ENCODE peak calls at places on chromosomes 7 and 10, in four cellular contexts. One of them, this sample, is unnamed.

GRCh38 chr10:69860290-69860689 is 58.6 kb downstream of the COL13A1 start:
- DNase-seq in H1: no peak
- DNase-seq in HepG2: no peak
- DNase-seq in K562: no peak
- DNase-seq in this sample: no peak

GRCh38 chr10:5534880-5535856 is 10.4 kb downstream of the CALML3 start:
- DNase-seq in H1: no peak
- DNase-seq in HepG2: peak; percentile 73
- DNase-seq in K562: no peak
- DNase-seq in this sample: no peak

GRCh38 chr10:128780379-128780778 is 654.2 kb upstream of the MKI67 start:
- DNase-seq in H1: no peak
- DNase-seq in HepG2: no peak
- DNase-seq in K562: no peak
- DNase-seq in this sample: no peak

GRCh38 chr7:150937848-150938561 is 40.1 kb downstream of the KCNH2 start:
- DNase-seq in H1: no peak
- DNase-seq in HepG2: no peak
- DNase-seq in K562: no peak
- DNase-seq in this sample: no peak

GRCh38 chr10:80172896-80173295 is 32.4 kb downstream of the ANXA11 start:
- DNase-seq in H1: no peak
- DNase-seq in HepG2: no peak
- DNase-seq in K562: no peak
- DNase-seq in this sample: no peak

GRCh38 chr10:30580241-30580640 is 49.3 kb downstream of the LYZL2 start:
- DNase-seq in H1: no peak
- DNase-seq in HepG2: no peak
- DNase-seq in K562: no peak
- DNase-seq in this sample: no peak

GRCh38 chr7:518630-519428 is 817 bp downstream of the PDGFA start:
- DNase-seq in H1: peak; percentile 74
- DNase-seq in HepG2: no peak
- DNase-seq in K562: peak; percentile 78
- DNase-seq in this sample: peak; percentile 60

GRCh38 chr7:494906-495305 is 24.7 kb downstream of the PDGFA start:
- DNase-seq in H1: peak; percentile 39
- DNase-seq in HepG2: no peak
- DNase-seq in K562: no peak
- DNase-seq in this sample: no peak

GRCh38 chr10:59585046-59585700 is 124.5 kb downstream of the SLC16A9 start:
- DNase-seq in H1: no peak
- DNase-seq in HepG2: no peak
- DNase-seq in K562: no peak
- DNase-seq in this sample: no peak

GRCh38 chr7:79652619-79653018 is 199.2 kb upstream of the MAGI2 start:
- DNase-seq in H1: no peak
- DNase-seq in HepG2: no peak
- DNase-seq in K562: no peak
- DNase-seq in this sample: no peak

GRCh38 chr10:128695326-128695725 is 569.1 kb upstream of the MKI67 start:
- DNase-seq in H1: no peak
- DNase-seq in HepG2: no peak
- DNase-seq in K562: no peak
- DNase-seq in this sample: no peak

GRCh38 chr10:5043716-5044115 is 40.1 kb upstream of the AKR1C2 start:
- DNase-seq in H1: no peak
- DNase-seq in HepG2: no peak
- DNase-seq in K562: no peak
- DNase-seq in this sample: no peak

GRCh38 chr10:34710391-34710751 is 104.7 kb downstream of the PARD3 start:
- DNase-seq in H1: no peak
- DNase-seq in HepG2: no peak
- DNase-seq in K562: peak; percentile 17
- DNase-seq in this sample: peak; percentile 58

GRCh38 chr10:60646966-60647796 is 131.1 kb upstream of the CDK1 start:
- DNase-seq in H1: no peak
- DNase-seq in HepG2: peak; percentile 46
- DNase-seq in K562: peak; percentile 32
- DNase-seq in this sample: peak; percentile 64

GRCh38 chr10:10910634-10911033 is 107.0 kb upstream of the CELF2 start:
- DNase-seq in H1: no peak
- DNase-seq in HepG2: no peak
- DNase-seq in K562: no peak
- DNase-seq in this sample: no peak

GRCh38 chr7:139730746-139731612 is 46.8 kb downstream of the HIPK2 start:
- DNase-seq in H1: no peak
- DNase-seq in HepG2: no peak
- DNase-seq in K562: no peak
- DNase-seq in this sample: no peak

GRCh38 chr7:149669121-149669818 is 104.1 kb downstream of the ZNF467 start:
- DNase-seq in H1: no peak
- DNase-seq in HepG2: peak; percentile 7
- DNase-seq in K562: no peak
- DNase-seq in this sample: peak; percentile 61

GRCh38 chr7:152902054-152902453 is 142.5 kb downstream of the ACTR3B start:
- DNase-seq in H1: no peak
- DNase-seq in HepG2: no peak
- DNase-seq in K562: no peak
- DNase-seq in this sample: no peak

GRCh38 chr7:5690931-5691461 is 90.5 kb downstream of the RNF216 start:
- DNase-seq in H1: no peak
- DNase-seq in HepG2: no peak
- DNase-seq in K562: no peak
- DNase-seq in this sample: no peak

GRCh38 chr10:86967481-86967941 is 771 bp upstream of the ADIRF start:
- DNase-seq in H1: no peak
- DNase-seq in HepG2: no peak
- DNase-seq in K562: no peak
- DNase-seq in this sample: no peak

GRCh38 chr7:2668401-2668800 is 19.6 kb upstream of the AMZ1 start:
- DNase-seq in H1: no peak
- DNase-seq in HepG2: no peak
- DNase-seq in K562: no peak
- DNase-seq in this sample: peak; percentile 51

GRCh38 chr10:17644485-17644964 is 574 bp downstream of the STAM start:
- DNase-seq in H1: no peak
- DNase-seq in HepG2: no peak
- DNase-seq in K562: peak; percentile 46
- DNase-seq in this sample: no peak

GRCh38 chr10:46550076-46550790 is 6.2 kb downstream of the GPRIN2 start:
- DNase-seq in H1: peak; percentile 47
- DNase-seq in HepG2: no peak
- DNase-seq in K562: no peak
- DNase-seq in this sample: no peak

GRCh38 chr10:32318476-32318896 is 28.5 kb downstream of the EPC1 start:
- DNase-seq in H1: no peak
- DNase-seq in HepG2: no peak
- DNase-seq in K562: no peak
- DNase-seq in this sample: no peak

GRCh38 chr10:125284875-125285597 is 124.7 kb upstream of the CTBP2 start:
- DNase-seq in H1: no peak
- DNase-seq in HepG2: no peak
- DNase-seq in K562: peak; percentile 43
- DNase-seq in this sample: peak; percentile 12

GRCh38 chr10:74543276-74543675 is 283.1 kb upstream of the KAT6B start:
- DNase-seq in H1: no peak
- DNase-seq in HepG2: no peak
- DNase-seq in K562: no peak
- DNase-seq in this sample: no peak

GRCh38 chr7:91551377-91552175 is 287.3 kb downstream of the FZD1 start:
- DNase-seq in H1: no peak
- DNase-seq in HepG2: no peak
- DNase-seq in K562: no peak
- DNase-seq in this sample: no peak

GRCh38 chr10:43944742-43945730 is 296.4 kb upstream of the ZNF32 start:
- DNase-seq in H1: peak; percentile 27
- DNase-seq in HepG2: no peak
- DNase-seq in K562: no peak
- DNase-seq in this sample: no peak

GRCh38 chr10:132965411-132966057 is 23.2 kb upstream of the CFAP46 start:
- DNase-seq in H1: no peak
- DNase-seq in HepG2: no peak
- DNase-seq in K562: no peak
- DNase-seq in this sample: no peak

GRCh38 chr10:86205761-86206145 is 160.8 kb downstream of the GRID1 start:
- DNase-seq in H1: no peak
- DNase-seq in HepG2: no peak
- DNase-seq in K562: no peak
- DNase-seq in this sample: no peak

GRCh38 chr7:100015232-100016208 is at the start of gene ZKSCAN1:
- DNase-seq in H1: peak; percentile 84
- DNase-seq in HepG2: peak; percentile 91
- DNase-seq in K562: peak; percentile 97
- DNase-seq in this sample: peak; percentile 96
- H3K4me1 ChIP-seq in H1: no peaks in the 10 kb centered on the region
- H3K4me1 ChIP-seq in HepG2: peaks cover 82% of the 10 kb centered on the region
- H3K4me1 ChIP-seq in K562: peaks cover 17% of the 10 kb centered on the region
- H3K4me1 ChIP-seq in this sample: peaks cover 16% of the 10 kb centered on the region

GRCh38 chr7:119737390-119737789 is 535.6 kb upstream of the KCND2 start:
- DNase-seq in H1: no peak
- DNase-seq in HepG2: no peak
- DNase-seq in K562: no peak
- DNase-seq in this sample: no peak

GRCh38 chr7:119733480-119733879 is 539.5 kb upstream of the KCND2 start:
- DNase-seq in H1: no peak
- DNase-seq in HepG2: no peak
- DNase-seq in K562: no peak
- DNase-seq in this sample: no peak
- TF ChIP-seq HDAC2 in H1: no peak
- TF ChIP-seq HDAC2 in HepG2: no peak
- TF ChIP-seq HDAC2 in K562: no peak
- TF ChIP-seq HDAC2 in this sample: no peak

GRCh38 chr10:122068844-122069243 is 79.9 kb downstream of the TACC2 start:
- DNase-seq in H1: no peak
- DNase-seq in HepG2: no peak
- DNase-seq in K562: no peak
- DNase-seq in this sample: no peak

GRCh38 chr10:122060250-122060649 is 71.3 kb downstream of the TACC2 start:
- DNase-seq in H1: no peak
- DNase-seq in HepG2: no peak
- DNase-seq in K562: no peak
- DNase-seq in this sample: no peak

GRCh38 chr10:122057841-122058240 is 68.9 kb downstream of the TACC2 start:
- DNase-seq in H1: no peak
- DNase-seq in HepG2: no peak
- DNase-seq in K562: no peak
- DNase-seq in this sample: no peak

GRCh38 chr10:122062831-122063674 is 74.1 kb downstream of the TACC2 start:
- DNase-seq in H1: no peak
- DNase-seq in HepG2: peak; percentile 97
- DNase-seq in K562: peak; percentile 74
- DNase-seq in this sample: peak; percentile 95
- TF ChIP-seq JUN in H1: no peak
- TF ChIP-seq JUN in HepG2: peak; percentile 99
- TF ChIP-seq JUN in K562: no peak
- TF ChIP-seq JUN in this sample: peak; percentile 93

GRCh38 chr7:15462721-15463389 is 99.0 kb downstream of the AGMO start:
- DNase-seq in H1: no peak
- DNase-seq in HepG2: no peak
- DNase-seq in K562: no peak
- DNase-seq in this sample: no peak

GRCh38 chr7:15461576-15461975 is 100.2 kb downstream of the AGMO start:
- DNase-seq in H1: no peak
- DNase-seq in HepG2: no peak
- DNase-seq in K562: no peak
- DNase-seq in this sample: peak; percentile 9

GRCh38 chr7:15452670-15453069 is 109.1 kb downstream of the AGMO start:
- DNase-seq in H1: no peak
- DNase-seq in HepG2: no peak
- DNase-seq in K562: no peak
- DNase-seq in this sample: no peak

GRCh38 chr7:15459018-15459621 is 102.7 kb downstream of the AGMO start:
- DNase-seq in H1: no peak
- DNase-seq in HepG2: no peak
- DNase-seq in K562: no peak
- DNase-seq in this sample: no peak

GRCh38 chr7:15457959-15458955 is 103.6 kb downstream of the AGMO start:
- DNase-seq in H1: no peak
- DNase-seq in HepG2: no peak
- DNase-seq in K562: no peak
- DNase-seq in this sample: no peak
- H3K4me1 ChIP-seq in H1: no peaks in the 10 kb centered on the region
- H3K4me1 ChIP-seq in HepG2: no peaks in the 10 kb centered on the region
- H3K4me1 ChIP-seq in K562: no peaks in the 10 kb centered on the region
- H3K4me1 ChIP-seq in this sample: no peaks in the 10 kb centered on the region

GRCh38 chr7:138460176-138460648 is at the start of gene TRIM24:
- DNase-seq in H1: no peak
- DNase-seq in HepG2: no peak
- DNase-seq in K562: no peak
- DNase-seq in this sample: peak; percentile 95
- TF ChIP-seq HDAC2 in H1: no peak
- TF ChIP-seq HDAC2 in HepG2: peak; percentile 38
- TF ChIP-seq HDAC2 in K562: no peak
- TF ChIP-seq HDAC2 in this sample: no peak

This sample was measured in A549.